ENCODE peak calls at places on chromosomes 6 and 20, in ten cellular contexts. One of them, this sample, is unnamed.

GRCh38 chr6:6596529-6596928 is 8.0 kb downstream of the LY86 start:
- DNase-seq in stimulated activated CD4-positive, alpha-beta T cell treated with anti-CD3 and anti-CD28 coated beads, Interleukin-1b, Interleukin-23, amount 100 ng/mL, for 24 hours: no peak
- DNase-seq in NCI-H774: no peak
- DNase-seq in AG09309: no peak
- DNase-seq in HTR-8/SVneo: no peak
- DNase-seq in ecto neural progenitor cell: no peak
- DNase-seq in T-helper 1 cell: no peak
- DNase-seq in uterus: no peak
- DNase-seq in lower lobe of right lung: no peak
- DNase-seq in neural crest cell: no peak
- DNase-seq in this sample: no peak

GRCh38 chr6:108030223-108030622 is 44.3 kb downstream of the OSTM1 start:
- DNase-seq in stimulated activated CD4-positive, alpha-beta T cell treated with anti-CD3 and anti-CD28 coated beads, Interleukin-1b, Interleukin-23, amount 100 ng/mL, for 24 hours: no peak
- DNase-seq in NCI-H774: peak; percentile 8
- DNase-seq in AG09309: no peak
- DNase-seq in HTR-8/SVneo: no peak
- DNase-seq in ecto neural progenitor cell: no peak
- DNase-seq in T-helper 1 cell: no peak
- DNase-seq in uterus: no peak
- DNase-seq in lower lobe of right lung: no peak
- DNase-seq in neural crest cell: no peak
- DNase-seq in this sample: no peak

GRCh38 chr20:64055893-64056638 is 6.6 kb upstream of the SOX18 start:
- DNase-seq in stimulated activated CD4-positive, alpha-beta T cell treated with anti-CD3 and anti-CD28 coated beads, Interleukin-1b, Interleukin-23, amount 100 ng/mL, for 24 hours: no peak
- DNase-seq in NCI-H774: no peak
- DNase-seq in AG09309: no peak
- DNase-seq in HTR-8/SVneo: no peak
- DNase-seq in ecto neural progenitor cell: no peak
- DNase-seq in T-helper 1 cell: no peak
- DNase-seq in uterus: peak; percentile 66
- DNase-seq in lower lobe of right lung: peak; percentile 68
- DNase-seq in neural crest cell: no peak
- DNase-seq in this sample: no peak

GRCh38 chr6:41325446-41326066 is 9.9 kb upstream of the NCR2 start:
- DNase-seq in stimulated activated CD4-positive, alpha-beta T cell treated with anti-CD3 and anti-CD28 coated beads, Interleukin-1b, Interleukin-23, amount 100 ng/mL, for 24 hours: no peak
- DNase-seq in NCI-H774: no peak
- DNase-seq in AG09309: no peak
- DNase-seq in HTR-8/SVneo: no peak
- DNase-seq in ecto neural progenitor cell: no peak
- DNase-seq in T-helper 1 cell: no peak
- DNase-seq in uterus: no peak
- DNase-seq in lower lobe of right lung: no peak
- DNase-seq in neural crest cell: no peak
- DNase-seq in this sample: no peak

GRCh38 chr20:6583134-6583738 is 184.2 kb upstream of the BMP2 start:
- DNase-seq in stimulated activated CD4-positive, alpha-beta T cell treated with anti-CD3 and anti-CD28 coated beads, Interleukin-1b, Interleukin-23, amount 100 ng/mL, for 24 hours: no peak
- DNase-seq in NCI-H774: no peak
- DNase-seq in AG09309: no peak
- DNase-seq in HTR-8/SVneo: no peak
- DNase-seq in ecto neural progenitor cell: no peak
- DNase-seq in T-helper 1 cell: no peak
- DNase-seq in uterus: peak; percentile 17
- DNase-seq in lower lobe of right lung: peak; percentile 51
- DNase-seq in neural crest cell: peak; percentile 18
- DNase-seq in this sample: peak; percentile 64

GRCh38 chr6:130518588-130518987 is 152.8 kb downstream of the TMEM200A start:
- DNase-seq in stimulated activated CD4-positive, alpha-beta T cell treated with anti-CD3 and anti-CD28 coated beads, Interleukin-1b, Interleukin-23, amount 100 ng/mL, for 24 hours: no peak
- DNase-seq in NCI-H774: no peak
- DNase-seq in AG09309: no peak
- DNase-seq in HTR-8/SVneo: no peak
- DNase-seq in ecto neural progenitor cell: no peak
- DNase-seq in T-helper 1 cell: no peak
- DNase-seq in uterus: no peak
- DNase-seq in lower lobe of right lung: no peak
- DNase-seq in neural crest cell: no peak
- DNase-seq in this sample: no peak

GRCh38 chr6:34795836-34796425 is 4.0 kb downstream of the BLTP3A start:
- DNase-seq in stimulated activated CD4-positive, alpha-beta T cell treated with anti-CD3 and anti-CD28 coated beads, Interleukin-1b, Interleukin-23, amount 100 ng/mL, for 24 hours: no peak
- DNase-seq in NCI-H774: no peak
- DNase-seq in AG09309: no peak
- DNase-seq in HTR-8/SVneo: no peak
- DNase-seq in ecto neural progenitor cell: no peak
- DNase-seq in T-helper 1 cell: no peak
- DNase-seq in uterus: no peak
- DNase-seq in lower lobe of right lung: no peak
- DNase-seq in neural crest cell: no peak
- DNase-seq in this sample: peak; percentile 49

GRCh38 chr6:56642366-56643261 is at the start of gene DST:
- DNase-seq in stimulated activated CD4-positive, alpha-beta T cell treated with anti-CD3 and anti-CD28 coated beads, Interleukin-1b, Interleukin-23, amount 100 ng/mL, for 24 hours: no peak
- DNase-seq in NCI-H774: no peak
- DNase-seq in AG09309: peak; percentile 89
- DNase-seq in HTR-8/SVneo: peak; percentile 79
- DNase-seq in ecto neural progenitor cell: no peak
- DNase-seq in T-helper 1 cell: no peak
- DNase-seq in uterus: peak; percentile 32
- DNase-seq in lower lobe of right lung: no peak
- DNase-seq in neural crest cell: no peak
- DNase-seq in this sample: peak; percentile 89

GRCh38 chr20:46544576-46544975 is 5.9 kb downstream of the OCSTAMP start:
- DNase-seq in stimulated activated CD4-positive, alpha-beta T cell treated with anti-CD3 and anti-CD28 coated beads, Interleukin-1b, Interleukin-23, amount 100 ng/mL, for 24 hours: no peak
- DNase-seq in NCI-H774: no peak
- DNase-seq in AG09309: no peak
- DNase-seq in HTR-8/SVneo: no peak
- DNase-seq in ecto neural progenitor cell: no peak
- DNase-seq in T-helper 1 cell: no peak
- DNase-seq in uterus: no peak
- DNase-seq in lower lobe of right lung: no peak
- DNase-seq in neural crest cell: no peak
- DNase-seq in this sample: no peak

GRCh38 chr6:134317471-134318131 is at the start of gene SGK1:
- DNase-seq in stimulated activated CD4-positive, alpha-beta T cell treated with anti-CD3 and anti-CD28 coated beads, Interleukin-1b, Interleukin-23, amount 100 ng/mL, for 24 hours: no peak
- DNase-seq in NCI-H774: peak; percentile 14
- DNase-seq in AG09309: no peak
- DNase-seq in HTR-8/SVneo: no peak
- DNase-seq in ecto neural progenitor cell: peak; percentile 63
- DNase-seq in T-helper 1 cell: peak; percentile 8
- DNase-seq in uterus: no peak
- DNase-seq in lower lobe of right lung: no peak
- DNase-seq in neural crest cell: peak; percentile 8
- DNase-seq in this sample: peak; percentile 32

GRCh38 chr20:37968726-37969401 is 64.4 kb downstream of the TTI1 start:
- DNase-seq in stimulated activated CD4-positive, alpha-beta T cell treated with anti-CD3 and anti-CD28 coated beads, Interleukin-1b, Interleukin-23, amount 100 ng/mL, for 24 hours: no peak
- DNase-seq in NCI-H774: no peak
- DNase-seq in AG09309: no peak
- DNase-seq in HTR-8/SVneo: no peak
- DNase-seq in ecto neural progenitor cell: no peak
- DNase-seq in T-helper 1 cell: no peak
- DNase-seq in uterus: no peak
- DNase-seq in lower lobe of right lung: no peak
- DNase-seq in neural crest cell: no peak
- DNase-seq in this sample: peak; percentile 30

GRCh38 chr20:51275816-51276215 is 252.9 kb upstream of the KCNG1 start:
- DNase-seq in stimulated activated CD4-positive, alpha-beta T cell treated with anti-CD3 and anti-CD28 coated beads, Interleukin-1b, Interleukin-23, amount 100 ng/mL, for 24 hours: no peak
- DNase-seq in NCI-H774: no peak
- DNase-seq in AG09309: peak; percentile 13
- DNase-seq in HTR-8/SVneo: no peak
- DNase-seq in ecto neural progenitor cell: no peak
- DNase-seq in T-helper 1 cell: no peak
- DNase-seq in uterus: peak; percentile 47
- DNase-seq in lower lobe of right lung: no peak
- DNase-seq in neural crest cell: no peak
- DNase-seq in this sample: no peak

GRCh38 chr6:154758125-154758524 is 24.9 kb downstream of the SCAF8 start:
- DNase-seq in stimulated activated CD4-positive, alpha-beta T cell treated with anti-CD3 and anti-CD28 coated beads, Interleukin-1b, Interleukin-23, amount 100 ng/mL, for 24 hours: no peak
- DNase-seq in NCI-H774: no peak
- DNase-seq in AG09309: no peak
- DNase-seq in HTR-8/SVneo: no peak
- DNase-seq in ecto neural progenitor cell: no peak
- DNase-seq in T-helper 1 cell: no peak
- DNase-seq in uterus: no peak
- DNase-seq in lower lobe of right lung: no peak
- DNase-seq in neural crest cell: no peak
- DNase-seq in this sample: no peak

GRCh38 chr20:46820682-46821081 is 74.0 kb upstream of the EYA2 start:
- DNase-seq in stimulated activated CD4-positive, alpha-beta T cell treated with anti-CD3 and anti-CD28 coated beads, Interleukin-1b, Interleukin-23, amount 100 ng/mL, for 24 hours: no peak
- DNase-seq in NCI-H774: no peak
- DNase-seq in AG09309: no peak
- DNase-seq in HTR-8/SVneo: no peak
- DNase-seq in ecto neural progenitor cell: no peak
- DNase-seq in T-helper 1 cell: no peak
- DNase-seq in uterus: no peak
- DNase-seq in lower lobe of right lung: no peak
- DNase-seq in neural crest cell: no peak
- DNase-seq in this sample: no peak

GRCh38 chr20:34370062-34370461 is 7.0 kb downstream of the ITCH start:
- DNase-seq in stimulated activated CD4-positive, alpha-beta T cell treated with anti-CD3 and anti-CD28 coated beads, Interleukin-1b, Interleukin-23, amount 100 ng/mL, for 24 hours: no peak
- DNase-seq in NCI-H774: no peak
- DNase-seq in AG09309: no peak
- DNase-seq in HTR-8/SVneo: no peak
- DNase-seq in ecto neural progenitor cell: no peak
- DNase-seq in T-helper 1 cell: no peak
- DNase-seq in uterus: no peak
- DNase-seq in lower lobe of right lung: no peak
- DNase-seq in neural crest cell: no peak
- DNase-seq in this sample: no peak

GRCh38 chr6:42241915-42242314 is 24.3 kb upstream of the MRPS10 start:
- DNase-seq in stimulated activated CD4-positive, alpha-beta T cell treated with anti-CD3 and anti-CD28 coated beads, Interleukin-1b, Interleukin-23, amount 100 ng/mL, for 24 hours: no peak
- DNase-seq in NCI-H774: no peak
- DNase-seq in AG09309: no peak
- DNase-seq in HTR-8/SVneo: no peak
- DNase-seq in ecto neural progenitor cell: no peak
- DNase-seq in T-helper 1 cell: no peak
- DNase-seq in uterus: no peak
- DNase-seq in lower lobe of right lung: no peak
- DNase-seq in neural crest cell: no peak
- DNase-seq in this sample: no peak

GRCh38 chr6:155185544-155185943 is 78.3 kb upstream of the CLDN20 start:
- DNase-seq in stimulated activated CD4-positive, alpha-beta T cell treated with anti-CD3 and anti-CD28 coated beads, Interleukin-1b, Interleukin-23, amount 100 ng/mL, for 24 hours: no peak
- DNase-seq in NCI-H774: no peak
- DNase-seq in AG09309: no peak
- DNase-seq in HTR-8/SVneo: peak; percentile 56
- DNase-seq in ecto neural progenitor cell: peak; percentile 68
- DNase-seq in T-helper 1 cell: no peak
- DNase-seq in uterus: no peak
- DNase-seq in lower lobe of right lung: no peak
- DNase-seq in neural crest cell: no peak
- DNase-seq in this sample: peak; percentile 36

GRCh38 chr6:37491161-37491829 is 8.4 kb downstream of the CCDC167 start:
- DNase-seq in stimulated activated CD4-positive, alpha-beta T cell treated with anti-CD3 and anti-CD28 coated beads, Interleukin-1b, Interleukin-23, amount 100 ng/mL, for 24 hours: no peak
- DNase-seq in NCI-H774: no peak
- DNase-seq in AG09309: no peak
- DNase-seq in HTR-8/SVneo: no peak
- DNase-seq in ecto neural progenitor cell: no peak
- DNase-seq in T-helper 1 cell: no peak
- DNase-seq in uterus: no peak
- DNase-seq in lower lobe of right lung: peak; percentile 43
- DNase-seq in neural crest cell: no peak
- DNase-seq in this sample: no peak

GRCh38 chr6:169812257-169812644 is 60.8 kb downstream of the ERMARD start:
- DNase-seq in stimulated activated CD4-positive, alpha-beta T cell treated with anti-CD3 and anti-CD28 coated beads, Interleukin-1b, Interleukin-23, amount 100 ng/mL, for 24 hours: no peak
- DNase-seq in NCI-H774: no peak
- DNase-seq in AG09309: no peak
- DNase-seq in HTR-8/SVneo: no peak
- DNase-seq in ecto neural progenitor cell: peak; percentile 30
- DNase-seq in T-helper 1 cell: no peak
- DNase-seq in uterus: no peak
- DNase-seq in lower lobe of right lung: no peak
- DNase-seq in neural crest cell: no peak
- DNase-seq in this sample: no peak

GRCh38 chr6:133889557-133890301 is 816 bp downstream of the TCF21 start:
- DNase-seq in stimulated activated CD4-positive, alpha-beta T cell treated with anti-CD3 and anti-CD28 coated beads, Interleukin-1b, Interleukin-23, amount 100 ng/mL, for 24 hours: no peak
- DNase-seq in NCI-H774: no peak
- DNase-seq in AG09309: no peak
- DNase-seq in HTR-8/SVneo: peak; percentile 56
- DNase-seq in ecto neural progenitor cell: peak; percentile 74
- DNase-seq in T-helper 1 cell: no peak
- DNase-seq in uterus: peak; percentile 33
- DNase-seq in lower lobe of right lung: peak; percentile 49
- DNase-seq in neural crest cell: peak; percentile 11
- DNase-seq in this sample: peak; percentile 77

GRCh38 chr6:43634702-43635303 is 837 bp upstream of the MAD2L1BP start:
- DNase-seq in stimulated activated CD4-positive, alpha-beta T cell treated with anti-CD3 and anti-CD28 coated beads, Interleukin-1b, Interleukin-23, amount 100 ng/mL, for 24 hours: no peak
- DNase-seq in NCI-H774: no peak
- DNase-seq in AG09309: no peak
- DNase-seq in HTR-8/SVneo: no peak
- DNase-seq in ecto neural progenitor cell: no peak
- DNase-seq in T-helper 1 cell: no peak
- DNase-seq in uterus: no peak
- DNase-seq in lower lobe of right lung: no peak
- DNase-seq in neural crest cell: no peak
- DNase-seq in this sample: no peak

GRCh38 chr20:41428285-41428684 is 61.7 kb upstream of the EMILIN3 start:
- DNase-seq in stimulated activated CD4-positive, alpha-beta T cell treated with anti-CD3 and anti-CD28 coated beads, Interleukin-1b, Interleukin-23, amount 100 ng/mL, for 24 hours: no peak
- DNase-seq in NCI-H774: no peak
- DNase-seq in AG09309: no peak
- DNase-seq in HTR-8/SVneo: peak; percentile 72
- DNase-seq in ecto neural progenitor cell: no peak
- DNase-seq in T-helper 1 cell: peak; percentile 3
- DNase-seq in uterus: no peak
- DNase-seq in lower lobe of right lung: no peak
- DNase-seq in neural crest cell: no peak
- DNase-seq in this sample: peak; percentile 90

GRCh38 chr20:20665200-20665599 is 47.2 kb downstream of the RALGAPA2 start:
- DNase-seq in stimulated activated CD4-positive, alpha-beta T cell treated with anti-CD3 and anti-CD28 coated beads, Interleukin-1b, Interleukin-23, amount 100 ng/mL, for 24 hours: no peak
- DNase-seq in NCI-H774: no peak
- DNase-seq in AG09309: no peak
- DNase-seq in HTR-8/SVneo: no peak
- DNase-seq in ecto neural progenitor cell: no peak
- DNase-seq in T-helper 1 cell: no peak
- DNase-seq in uterus: no peak
- DNase-seq in lower lobe of right lung: no peak
- DNase-seq in neural crest cell: no peak
- DNase-seq in this sample: no peak

GRCh38 chr20:58889334-58890072 is 37.0 kb downstream of the GNAS start:
- DNase-seq in stimulated activated CD4-positive, alpha-beta T cell treated with anti-CD3 and anti-CD28 coated beads, Interleukin-1b, Interleukin-23, amount 100 ng/mL, for 24 hours: no peak
- DNase-seq in NCI-H774: no peak
- DNase-seq in AG09309: no peak
- DNase-seq in HTR-8/SVneo: no peak
- DNase-seq in ecto neural progenitor cell: no peak
- DNase-seq in T-helper 1 cell: no peak
- DNase-seq in uterus: no peak
- DNase-seq in lower lobe of right lung: peak; percentile 54
- DNase-seq in neural crest cell: no peak
- DNase-seq in this sample: peak; percentile 13

GRCh38 chr20:63125893-63126601 is 89.9 kb downstream of the YTHDF1 start:
- DNase-seq in stimulated activated CD4-positive, alpha-beta T cell treated with anti-CD3 and anti-CD28 coated beads, Interleukin-1b, Interleukin-23, amount 100 ng/mL, for 24 hours: no peak
- DNase-seq in NCI-H774: no peak
- DNase-seq in AG09309: no peak
- DNase-seq in HTR-8/SVneo: no peak
- DNase-seq in ecto neural progenitor cell: no peak
- DNase-seq in T-helper 1 cell: no peak
- DNase-seq in uterus: no peak
- DNase-seq in lower lobe of right lung: peak; percentile 24
- DNase-seq in neural crest cell: no peak
- DNase-seq in this sample: no peak

GRCh38 chr20:38092260-38092857 is 58.8 kb downstream of the RPRD1B start:
- DNase-seq in stimulated activated CD4-positive, alpha-beta T cell treated with anti-CD3 and anti-CD28 coated beads, Interleukin-1b, Interleukin-23, amount 100 ng/mL, for 24 hours: no peak
- DNase-seq in NCI-H774: no peak
- DNase-seq in AG09309: no peak
- DNase-seq in HTR-8/SVneo: no peak
- DNase-seq in ecto neural progenitor cell: no peak
- DNase-seq in T-helper 1 cell: no peak
- DNase-seq in uterus: no peak
- DNase-seq in lower lobe of right lung: no peak
- DNase-seq in neural crest cell: no peak
- DNase-seq in this sample: no peak

This sample was measured in HCEC 1CT.